ENCODE peak calls at places on chromosome 20, in ten cellular contexts. One of them, this sample, is unnamed.

GRCh38 chr20:59314872-59315500 is 14.6 kb downstream of the EDN3 start:
- DNase-seq in BE2C: no peak
- DNase-seq in mesothelial cell of epicardium: no peak
- DNase-seq in psoas muscle: no peak
- DNase-seq in Peyer's patch: no peak
- DNase-seq in CD4-positive, alpha-beta T cell: no peak
- DNase-seq in AG09309: no peak
- DNase-seq in HCT116: no peak
- DNase-seq in ovary: no peak
- DNase-seq in endodermal cell: no peak
- DNase-seq in this sample: no peak

GRCh38 chr20:61640171-61640570 is 388.1 kb downstream of the CDH4 start:
- DNase-seq in HCT116: no peak
- DNase-seq in CD4-positive, alpha-beta T cell: no peak
- DNase-seq in BE2C: no peak
- DNase-seq in ovary: no peak
- DNase-seq in AG09309: no peak
- DNase-seq in endodermal cell: no peak
- DNase-seq in Peyer's patch: no peak
- DNase-seq in psoas muscle: no peak
- DNase-seq in mesothelial cell of epicardium: no peak
- DNase-seq in this sample: no peak

GRCh38 chr20:2775139-2775538 is 25.3 kb downstream of the CPXM1 start:
- DNase-seq in BE2C: no peak
- DNase-seq in Peyer's patch: no peak
- DNase-seq in AG09309: no peak
- DNase-seq in ovary: no peak
- DNase-seq in mesothelial cell of epicardium: no peak
- DNase-seq in endodermal cell: no peak
- DNase-seq in psoas muscle: no peak
- DNase-seq in CD4-positive, alpha-beta T cell: no peak
- DNase-seq in HCT116: no peak
- DNase-seq in this sample: no peak

GRCh38 chr20:12824353-12824752 is 184.4 kb upstream of the SPTLC3 start:
- DNase-seq in BE2C: no peak
- DNase-seq in mesothelial cell of epicardium: no peak
- DNase-seq in AG09309: no peak
- DNase-seq in ovary: no peak
- DNase-seq in CD4-positive, alpha-beta T cell: no peak
- DNase-seq in psoas muscle: no peak
- DNase-seq in HCT116: no peak
- DNase-seq in Peyer's patch: no peak
- DNase-seq in endodermal cell: no peak
- DNase-seq in this sample: no peak

GRCh38 chr20:5945963-5946362 is 4.4 kb downstream of the TRMT6 start:
- DNase-seq in psoas muscle: no peak
- DNase-seq in ovary: no peak
- DNase-seq in mesothelial cell of epicardium: no peak
- DNase-seq in CD4-positive, alpha-beta T cell: no peak
- DNase-seq in Peyer's patch: no peak
- DNase-seq in BE2C: no peak
- DNase-seq in endodermal cell: no peak
- DNase-seq in AG09309: peak; percentile 10
- DNase-seq in HCT116: no peak
- DNase-seq in this sample: no peak

GRCh38 chr20:926646-927045 is 10.5 kb upstream of the ANGPT4 start:
- DNase-seq in mesothelial cell of epicardium: no peak
- DNase-seq in AG09309: no peak
- DNase-seq in psoas muscle: no peak
- DNase-seq in HCT116: no peak
- DNase-seq in Peyer's patch: no peak
- DNase-seq in endodermal cell: no peak
- DNase-seq in BE2C: no peak
- DNase-seq in CD4-positive, alpha-beta T cell: no peak
- DNase-seq in ovary: no peak
- DNase-seq in this sample: no peak

GRCh38 chr20:3818155-3819151 is 1.9 kb upstream of the AP5S1 start:
- DNase-seq in ovary: no peak
- DNase-seq in endodermal cell: peak; percentile 93
- DNase-seq in psoas muscle: peak; percentile 71
- DNase-seq in mesothelial cell of epicardium: no peak
- DNase-seq in BE2C: peak; percentile 96
- DNase-seq in CD4-positive, alpha-beta T cell: no peak
- DNase-seq in HCT116: peak; percentile 71
- DNase-seq in AG09309: no peak
- DNase-seq in Peyer's patch: no peak
- DNase-seq in this sample: peak; percentile 58

GRCh38 chr20:14566505-14566904 is 229.1 kb upstream of the FLRT3 start:
- DNase-seq in HCT116: no peak
- DNase-seq in endodermal cell: no peak
- DNase-seq in AG09309: no peak
- DNase-seq in BE2C: no peak
- DNase-seq in mesothelial cell of epicardium: no peak
- DNase-seq in psoas muscle: no peak
- DNase-seq in ovary: no peak
- DNase-seq in Peyer's patch: no peak
- DNase-seq in CD4-positive, alpha-beta T cell: no peak
- DNase-seq in this sample: no peak

GRCh38 chr20:19875746-19876145 is 117.7 kb downstream of the RIN2 start:
- DNase-seq in ovary: no peak
- DNase-seq in psoas muscle: no peak
- DNase-seq in mesothelial cell of epicardium: no peak
- DNase-seq in HCT116: no peak
- DNase-seq in Peyer's patch: no peak
- DNase-seq in endodermal cell: no peak
- DNase-seq in BE2C: no peak
- DNase-seq in AG09309: no peak
- DNase-seq in CD4-positive, alpha-beta T cell: no peak
- DNase-seq in this sample: no peak

GRCh38 chr20:57779401-57780003 is 69.7 kb upstream of the PMEPA1 start:
- DNase-seq in BE2C: no peak
- DNase-seq in HCT116: no peak
- DNase-seq in mesothelial cell of epicardium: no peak
- DNase-seq in AG09309: no peak
- DNase-seq in psoas muscle: no peak
- DNase-seq in ovary: no peak
- DNase-seq in endodermal cell: peak; percentile 86
- DNase-seq in Peyer's patch: no peak
- DNase-seq in CD4-positive, alpha-beta T cell: no peak
- DNase-seq in this sample: no peak

GRCh38 chr20:305745-306144 is 8.4 kb downstream of the ZCCHC3 start:
- DNase-seq in psoas muscle: no peak
- DNase-seq in HCT116: no peak
- DNase-seq in endodermal cell: no peak
- DNase-seq in CD4-positive, alpha-beta T cell: no peak
- DNase-seq in AG09309: no peak
- DNase-seq in BE2C: no peak
- DNase-seq in mesothelial cell of epicardium: no peak
- DNase-seq in Peyer's patch: no peak
- DNase-seq in ovary: no peak
- DNase-seq in this sample: no peak

GRCh38 chr20:40275738-40276137 is 413.3 kb downstream of the MAFB start:
- DNase-seq in AG09309: no peak
- DNase-seq in psoas muscle: no peak
- DNase-seq in BE2C: peak; percentile 26
- DNase-seq in ovary: no peak
- DNase-seq in endodermal cell: peak; percentile 61
- DNase-seq in HCT116: no peak
- DNase-seq in CD4-positive, alpha-beta T cell: no peak
- DNase-seq in Peyer's patch: no peak
- DNase-seq in mesothelial cell of epicardium: no peak
- DNase-seq in this sample: no peak

GRCh38 chr20:64188071-64188470 is 23.8 kb downstream of the MYT1 start:
- DNase-seq in AG09309: no peak
- DNase-seq in endodermal cell: no peak
- DNase-seq in BE2C: no peak
- DNase-seq in ovary: no peak
- DNase-seq in mesothelial cell of epicardium: no peak
- DNase-seq in CD4-positive, alpha-beta T cell: no peak
- DNase-seq in HCT116: no peak
- DNase-seq in Peyer's patch: no peak
- DNase-seq in psoas muscle: no peak
- DNase-seq in this sample: no peak

GRCh38 chr20:64188682-64189529 is 24.7 kb downstream of the MYT1 start:
- DNase-seq in HCT116: peak; percentile 2
- DNase-seq in mesothelial cell of epicardium: no peak
- DNase-seq in CD4-positive, alpha-beta T cell: no peak
- DNase-seq in BE2C: no peak
- DNase-seq in psoas muscle: no peak
- DNase-seq in endodermal cell: peak; percentile 59
- DNase-seq in ovary: no peak
- DNase-seq in Peyer's patch: no peak
- DNase-seq in AG09309: no peak
- DNase-seq in this sample: peak; percentile 42

GRCh38 chr20:64191002-64191401 is 26.8 kb downstream of the MYT1 start:
- DNase-seq in HCT116: no peak
- DNase-seq in ovary: no peak
- DNase-seq in BE2C: no peak
- DNase-seq in Peyer's patch: no peak
- DNase-seq in CD4-positive, alpha-beta T cell: no peak
- DNase-seq in AG09309: no peak
- DNase-seq in psoas muscle: no peak
- DNase-seq in endodermal cell: no peak
- DNase-seq in mesothelial cell of epicardium: no peak
- DNase-seq in this sample: no peak

GRCh38 chr20:64189530-64189966 is 25.3 kb downstream of the MYT1 start:
- DNase-seq in mesothelial cell of epicardium: no peak
- DNase-seq in ovary: no peak
- DNase-seq in CD4-positive, alpha-beta T cell: no peak
- DNase-seq in Peyer's patch: no peak
- DNase-seq in BE2C: no peak
- DNase-seq in psoas muscle: no peak
- DNase-seq in endodermal cell: no peak
- DNase-seq in AG09309: no peak
- DNase-seq in HCT116: no peak
- DNase-seq in this sample: no peak

GRCh38 chr20:64189986-64190385 is 25.7 kb downstream of the MYT1 start:
- DNase-seq in Peyer's patch: no peak
- DNase-seq in AG09309: no peak
- DNase-seq in ovary: no peak
- DNase-seq in BE2C: no peak
- DNase-seq in endodermal cell: no peak
- DNase-seq in HCT116: no peak
- DNase-seq in mesothelial cell of epicardium: no peak
- DNase-seq in CD4-positive, alpha-beta T cell: no peak
- DNase-seq in psoas muscle: no peak
- DNase-seq in this sample: no peak
- TF ChIP-seq CTCF in Peyer's patch: no peak
- TF ChIP-seq CTCF in AG09309: no peak
- TF ChIP-seq CTCF in ovary: no peak
- TF ChIP-seq CTCF in BE2C: no peak
- TF ChIP-seq CTCF in endodermal cell: no peak
- TF ChIP-seq CTCF in HCT116: no peak
- TF ChIP-seq CTCF in mesothelial cell of epicardium: no peak
- TF ChIP-seq CTCF in CD4-positive, alpha-beta T cell: no peak
- TF ChIP-seq CTCF in psoas muscle: no peak
- TF ChIP-seq CTCF in this sample: no peak

DNA sequence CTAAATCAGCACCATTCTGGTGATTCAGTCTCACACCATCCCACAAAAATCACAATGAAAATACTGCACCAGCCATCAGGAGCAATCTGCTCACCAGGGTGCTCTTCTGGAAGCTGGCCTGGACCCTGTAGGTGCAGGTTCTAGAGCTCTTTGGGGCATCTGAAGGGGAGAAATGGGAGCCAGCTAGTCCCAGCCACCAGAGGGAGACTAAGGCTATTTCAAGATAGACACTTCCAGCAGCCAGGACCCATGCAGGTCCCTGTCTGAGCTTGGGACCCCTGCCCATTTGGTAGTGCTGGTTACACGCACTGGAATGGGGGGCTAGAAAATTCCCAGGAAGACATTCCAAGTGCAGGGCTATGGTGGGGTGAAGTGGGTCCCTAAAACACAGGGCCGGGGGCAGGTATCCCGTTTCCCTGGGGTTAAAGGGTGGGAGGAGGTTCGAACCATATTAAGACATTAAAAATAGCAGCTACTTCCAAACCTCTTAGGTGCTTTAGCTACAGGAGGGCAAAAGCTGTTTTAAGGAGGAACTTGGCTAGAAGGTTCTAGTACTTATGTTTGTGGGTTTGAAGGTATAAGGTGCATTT is 156.5 kb downstream of the NFATC2 start:
- DNase-seq in AG09309: no peak
- DNase-seq in endodermal cell: peak; percentile 84
- DNase-seq in psoas muscle: no peak
- DNase-seq in BE2C: peak; percentile 25
- DNase-seq in HCT116: peak; percentile 24
- DNase-seq in ovary: no peak
- DNase-seq in CD4-positive, alpha-beta T cell: peak; percentile 23
- DNase-seq in mesothelial cell of epicardium: no peak
- DNase-seq in Peyer's patch: peak; percentile 51
- DNase-seq in this sample: peak; percentile 16
- TF ChIP-seq CTCF in AG09309: peak; percentile 75
- TF ChIP-seq CTCF in endodermal cell: peak; percentile 82
- TF ChIP-seq CTCF in psoas muscle: peak; percentile 50
- TF ChIP-seq CTCF in BE2C: peak; percentile 58
- TF ChIP-seq CTCF in HCT116: peak; percentile 76
- TF ChIP-seq CTCF in ovary: no peak
- TF ChIP-seq CTCF in CD4-positive, alpha-beta T cell: peak; percentile 57
- TF ChIP-seq CTCF in mesothelial cell of epicardium: peak; percentile 38
- TF ChIP-seq CTCF in Peyer's patch: peak; percentile 55
- TF ChIP-seq CTCF in this sample: peak; percentile 60

DNA sequence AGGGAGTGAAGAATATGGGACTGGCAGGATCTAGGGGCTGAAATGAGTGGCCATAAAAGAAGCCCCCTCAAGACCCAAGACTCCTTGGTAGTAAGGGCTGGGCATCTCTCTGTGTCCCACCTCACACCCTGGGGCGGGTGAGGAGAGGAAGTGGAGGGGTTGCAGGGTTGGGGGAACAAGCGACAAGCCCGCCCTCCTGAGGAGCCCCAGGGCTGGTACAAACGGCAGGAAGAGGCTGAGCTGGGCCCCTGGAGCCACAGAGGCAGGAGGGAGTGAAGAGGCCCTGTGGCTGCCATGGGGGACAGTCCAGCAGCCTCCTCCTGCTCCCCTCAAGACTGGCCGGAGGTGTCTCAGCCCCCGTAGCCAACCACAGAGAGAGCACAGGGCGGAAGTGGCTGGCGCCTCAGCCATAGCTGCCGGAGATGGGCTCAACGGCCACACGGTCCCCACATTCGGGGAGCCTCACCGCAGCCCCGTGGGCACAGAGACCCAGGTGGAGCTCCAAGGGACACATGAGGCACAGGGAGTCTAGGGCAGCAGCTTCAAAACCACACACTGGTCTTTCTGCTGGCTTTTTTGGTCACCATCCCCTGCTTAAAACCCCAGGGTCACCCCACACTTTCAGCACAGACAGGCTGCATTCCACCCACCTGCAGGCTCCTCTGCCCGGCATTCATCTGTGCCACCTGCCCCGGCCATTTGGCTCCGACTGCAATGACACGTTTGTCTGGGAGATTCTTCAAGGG is 586 bp downstream of the C20orf203 start:
- DNase-seq in HCT116: no peak
- DNase-seq in mesothelial cell of epicardium: no peak
- DNase-seq in psoas muscle: no peak
- DNase-seq in Peyer's patch: peak; percentile 47
- DNase-seq in CD4-positive, alpha-beta T cell: peak; percentile 5
- DNase-seq in ovary: no peak
- DNase-seq in AG09309: no peak
- DNase-seq in BE2C: no peak
- DNase-seq in endodermal cell: peak; percentile 73
- DNase-seq in this sample: no peak
- TF ChIP-seq CTCF in HCT116: no peak
- TF ChIP-seq CTCF in mesothelial cell of epicardium: no peak
- TF ChIP-seq CTCF in psoas muscle: no peak
- TF ChIP-seq CTCF in Peyer's patch: no peak
- TF ChIP-seq CTCF in CD4-positive, alpha-beta T cell: no peak
- TF ChIP-seq CTCF in ovary: no peak
- TF ChIP-seq CTCF in AG09309: no peak
- TF ChIP-seq CTCF in BE2C: no peak
- TF ChIP-seq CTCF in endodermal cell: peak; percentile 26
- TF ChIP-seq CTCF in this sample: no peak

GRCh38 chr20:23047738-23048214 is 1.7 kb downstream of the THBD start:
- DNase-seq in mesothelial cell of epicardium: no peak
- DNase-seq in BE2C: no peak
- DNase-seq in AG09309: no peak
- DNase-seq in endodermal cell: peak; percentile 82
- DNase-seq in ovary: no peak
- DNase-seq in CD4-positive, alpha-beta T cell: no peak
- DNase-seq in psoas muscle: peak; percentile 39
- DNase-seq in Peyer's patch: no peak
- DNase-seq in HCT116: no peak
- DNase-seq in this sample: no peak
- TF ChIP-seq CTCF in mesothelial cell of epicardium: no peak
- TF ChIP-seq CTCF in BE2C: no peak
- TF ChIP-seq CTCF in AG09309: no peak
- TF ChIP-seq CTCF in endodermal cell: no peak
- TF ChIP-seq CTCF in ovary: no peak
- TF ChIP-seq CTCF in CD4-positive, alpha-beta T cell: no peak
- TF ChIP-seq CTCF in psoas muscle: no peak
- TF ChIP-seq CTCF in Peyer's patch: no peak
- TF ChIP-seq CTCF in HCT116: no peak
- TF ChIP-seq CTCF in this sample: no peak

This sample was measured in neural crest cell.